ENCODE peak calls at places on chromosomes 6 and 20, in ten cellular contexts. U is CD8-positive, alpha-beta T cell; W is HS-5; R is heart right ventricle; Y is GM12864; M is CD4-positive, alpha-beta T cell; L is EH; B is choroid plexus epithelial cell; T is COR-L47; K is NCI-H774. X is an unnamed sample.

GRCh38 chr6:106476326-106477105 is 116.0 kb downstream of the CRYBG1 start:
- DNase-seq in M (no peak), R (no peak), T (no peak), B (peak), Y (no peak), U (no peak), W (peak), K (no peak), L (peak), X (no peak)

GRCh38 chr20:6709865-6710595 is 57.5 kb upstream of the BMP2 start:
- DNase-seq in R (no peak), M (no peak), Y (no peak), T (no peak), B (peak), K (no peak), U (no peak), L (peak), W (no peak), X (no peak)

GRCh38 chr20:50874111-50874757 is 57.0 kb downstream of the ADNP start:
- DNase-seq in R (no peak), M (no peak), U (no peak), K (no peak), L (no peak), T (no peak), Y (no peak), W (no peak), B (no peak), X (no peak)

GRCh38 chr6:163565140-163565539 is 150.6 kb downstream of the QKI start:
- DNase-seq in L (no peak), T (no peak), R (no peak), U (no peak), W (no peak), K (peak), M (no peak), Y (no peak), B (peak), X (no peak)

GRCh38 chr6:148720897-148721296 is 25.9 kb upstream of the UST start:
- DNase-seq in R (no peak), K (no peak), W (no peak), U (no peak), B (no peak), T (no peak), Y (no peak), M (no peak), L (no peak), X (no peak)

GRCh38 chr6:156852147-156852857 is 75.1 kb downstream of the ARID1B start:
- DNase-seq in K (no peak), R (no peak), Y (peak), B (no peak), L (no peak), U (no peak), W (no peak), M (no peak), T (no peak), X (no peak)

GRCh38 chr20:59663513-59663890 is 59.2 kb downstream of the PHACTR3 start:
- DNase-seq in R (no peak), W (no peak), U (no peak), M (no peak), K (no peak), T (no peak), Y (no peak), L (no peak), B (no peak), X (no peak)

GRCh38 chr20:53574259-53574789 is 19.3 kb downstream of the ZNF217 start:
- DNase-seq in Y (no peak), L (no peak), M (no peak), T (no peak), K (no peak), U (no peak), B (no peak), R (no peak), W (no peak), X (no peak)

GRCh38 chr6:131877999-131878789 is 70.4 kb downstream of the ENPP1 start:
- DNase-seq in K (no peak), L (peak), R (no peak), W (no peak), T (no peak), Y (no peak), B (no peak), U (no peak), M (no peak), X (no peak)

GRCh38 chr6:49541210-49541724 is 9.2 kb upstream of the C6orf141 start:
- DNase-seq in U (no peak), T (no peak), Y (no peak), K (peak), M (no peak), L (peak), W (peak), B (peak), R (no peak), X (no peak)

GRCh38 chr6:163563303-163563702 is 148.8 kb downstream of the QKI start:
- DNase-seq in R (no peak), W (no peak), Y (no peak), U (no peak), T (no peak), K (no peak), M (no peak), L (no peak), B (no peak), X (no peak)

GRCh38 chr20:62321521-62321948 is 18.7 kb downstream of the ADRM1 start:
- DNase-seq in K (no peak), B (peak), R (peak), Y (no peak), W (no peak), T (no peak), M (no peak), U (no peak), L (no peak), X (no peak)

GRCh38 chr6:11727995-11728961 is 50.3 kb downstream of the ADTRP start:
- DNase-seq in K (no peak), W (no peak), M (peak), R (no peak), T (no peak), U (no peak), B (no peak), Y (no peak), L (no peak), X (no peak)

GRCh38 chr20:4045741-4046140 is 30.4 kb upstream of the RNF24 start:
- DNase-seq in R (no peak), Y (no peak), M (no peak), K (no peak), W (peak), L (peak), B (peak), U (no peak), T (no peak), X (no peak)

GRCh38 chr6:129671442-129672344 is 38.3 kb downstream of the ARHGAP18 start:
- DNase-seq in T (no peak), Y (peak), R (no peak), U (no peak), B (peak), M (peak), L (no peak), W (no peak), K (no peak), X (peak)

GRCh38 chr6:4636141-4636880 is 139.9 kb upstream of the CDYL start:
- DNase-seq in U (no peak), L (no peak), Y (no peak), W (no peak), R (no peak), K (no peak), M (no peak), B (no peak), T (no peak), X (no peak)

GRCh38 chr20:33894798-33895197 is 83.7 kb downstream of the CHMP4B start:
- DNase-seq in Y (no peak), M (no peak), L (peak), R (no peak), W (peak), U (no peak), T (no peak), B (no peak), K (no peak), X (no peak)

GRCh38 chr20:45917790-45918141 is 5.8 kb upstream of the PLTP start:
- DNase-seq in K (no peak), M (no peak), T (no peak), U (no peak), B (peak), R (no peak), Y (no peak), L (no peak), W (no peak), X (no peak)

GRCh38 chr6:156820089-156820798 is 43.1 kb downstream of the ARID1B start:
- DNase-seq in R (no peak), W (no peak), L (no peak), T (no peak), U (no peak), M (no peak), K (no peak), Y (no peak), B (no peak), X (no peak)

GRCh38 chr6:140437619-140438345 is 1063.3 kb upstream of the CITED2 start:
- DNase-seq in T (no peak), L (peak), W (no peak), M (no peak), Y (no peak), R (no peak), U (no peak), B (peak), K (no peak), X (no peak)

GRCh38 chr6:39521826-39522377 is 199.4 kb upstream of the KCNK16 start:
- DNase-seq in B (no peak), U (no peak), Y (no peak), L (no peak), M (no peak), R (no peak), W (no peak), K (no peak), T (no peak), X (no peak)

GRCh38 chr6:148736779-148737412 is 9.9 kb upstream of the UST start:
- DNase-seq in K (no peak), L (no peak), R (no peak), T (no peak), M (no peak), B (no peak), Y (no peak), U (no peak), W (no peak), X (no peak)

GRCh38 chr6:166903500-166903899 is 52.9 kb downstream of the RNASET2 start:
- DNase-seq in Y (no peak), L (no peak), U (no peak), B (no peak), M (no peak), T (no peak), K (no peak), W (no peak), R (no peak), X (no peak)

GRCh38 chr6:15296735-15297134 is 50.9 kb downstream of the JARID2 start:
- DNase-seq in U (no peak), R (no peak), K (no peak), Y (peak), B (no peak), W (no peak), M (no peak), L (no peak), T (no peak), X (peak)

GRCh38 chr20:31719644-31720485 is 2.8 kb downstream of the BCL2L1 start:
- DNase-seq in T (peak), U (no peak), K (no peak), B (peak), R (no peak), M (no peak), L (peak), W (no peak), Y (no peak), X (no peak)

GRCh38 chr6:161233986-161234620 is 39.8 kb downstream of the AGPAT4 start:
- DNase-seq in W (peak), K (no peak), M (no peak), T (no peak), R (peak), B (peak), Y (no peak), U (no peak), L (peak), X (no peak)

GRCh38 chr20:35558981-35559693 is 17.3 kb downstream of the ERGIC3 start:
- DNase-seq in B (no peak), K (no peak), U (no peak), M (no peak), T (no peak), R (no peak), L (no peak), Y (no peak), W (no peak), X (no peak)

X was measured in activated T-helper 2 cell treated with anti-CD3 and anti-CD28 coated beads, Interferon-gamma antibody, Interleukin-2, Interleukin-4, amounts not matched to agents 10 μg/mL and 5 μg/mL and 100 μg/mL, durations not matched to agents 14 hours and 24 hours and 36 hours.